ENCODE peak calls at places on chromosomes 3 and 15, in eight cellular contexts. R is AG04449, Q is lower lobe of right lung, W is stomach, V is SK-N-SH, J is IMR-90, X is BJ, A is choroid plexus epithelial cell. F is an unnamed sample.

GRCh38 chr15:76991741-76992645 is 2.9 kb upstream of the PSTPIP1 start:
- DNase-seq in R (no peak), Q (peak; percentile 73), W (no peak), V (peak; percentile 3), J (no peak), X (no peak), A (no peak), F (no peak)

GRCh38 chr15:77993374-77993911 is 84.1 kb downstream of the TBC1D2B start:
- DNase-seq in R (no peak), Q (peak; percentile 37), W (no peak), V (no peak), J (no peak), X (no peak), A (no peak), F (no peak)

GRCh38 chr15:45183001-45183400 is 4.8 kb downstream of the SHF start:
- DNase-seq in R (no peak), Q (no peak), W (no peak), V (no peak), J (no peak), X (no peak), A (no peak), F (no peak)

GRCh38 chr3:124346487-124346886 is 354.6 kb upstream of the ROPN1 start:
- DNase-seq in R (no peak), Q (no peak), W (no peak), V (no peak), J (no peak), X (no peak), A (no peak), F (no peak)

GRCh38 chr15:79849789-79850188 is 47.0 kb downstream of the MTHFS start:
- DNase-seq in R (no peak), Q (no peak), W (peak; percentile 35), V (peak; percentile 30), J (peak; percentile 52), X (no peak), A (peak; percentile 74), F (peak; percentile 42)

GRCh38 chr3:119733812-119734211 is 31.0 kb downstream of the CFAP91 start:
- DNase-seq in R (no peak), Q (no peak), W (no peak), V (no peak), J (no peak), X (no peak), A (no peak), F (no peak)

GRCh38 chr15:68205949-68206539 is 912 bp upstream of the CALML4 start:
- DNase-seq in R (no peak), Q (peak; percentile 84), W (peak; percentile 67), V (no peak), J (no peak), X (no peak), A (no peak), F (no peak)

GRCh38 chr3:172321035-172321434 is 127.2 kb downstream of the GHSR start:
- DNase-seq in R (no peak), Q (no peak), W (no peak), V (no peak), J (peak; percentile 20), X (no peak), A (peak; percentile 62), F (peak; percentile 67)

GRCh38 chr15:64515196-64515595 is 54.8 kb downstream of the ZNF609 start:
- DNase-seq in R (no peak), Q (no peak), W (no peak), V (no peak), J (no peak), X (no peak), A (no peak), F (no peak)

GRCh38 chr15:78873796-78874761 is 1.4 kb downstream of the MORF4L1 start:
- DNase-seq in R (no peak), Q (no peak), W (no peak), V (no peak), J (peak; percentile 22), X (no peak), A (peak; percentile 45), F (peak; percentile 52)

GRCh38 chr3:177282028-177282655 is 84.9 kb upstream of the TBL1XR1 start:
- DNase-seq in R (no peak), Q (no peak), W (no peak), V (no peak), J (no peak), X (no peak), A (no peak), F (no peak)

GRCh38 chr3:180802837-180803236 is 109.6 kb upstream of the FXR1 start:
- DNase-seq in R (no peak), Q (no peak), W (no peak), V (peak; percentile 32), J (peak; percentile 4), X (no peak), A (peak; percentile 60), F (peak; percentile 18)

GRCh38 chr3:193737191-193737751 is 144.3 kb downstream of the OPA1 start:
- DNase-seq in R (no peak), Q (no peak), W (no peak), V (no peak), J (no peak), X (no peak), A (no peak), F (no peak)

GRCh38 chr3:152557302-152557999 is 277.5 kb upstream of the P2RY1 start:
- DNase-seq in R (no peak), Q (no peak), W (no peak), V (no peak), J (no peak), X (no peak), A (peak; percentile 13), F (peak; percentile 8)

GRCh38 chr3:162777118-162777517 is 1280.5 kb downstream of the OTOL1 start:
- DNase-seq in R (no peak), Q (no peak), W (no peak), V (no peak), J (no peak), X (no peak), A (no peak), F (peak; percentile 1)

GRCh38 chr3:133563186-133563591 is 10.3 kb upstream of the CDV3 start:
- DNase-seq in R (no peak), Q (no peak), W (no peak), V (no peak), J (peak; percentile 61), X (no peak), A (peak; percentile 45), F (peak; percentile 77)

GRCh38 chr15:70802629-70803028 is 39.3 kb upstream of the UACA start:
- DNase-seq in R (no peak), Q (no peak), W (no peak), V (no peak), J (peak; percentile 91), X (no peak), A (peak; percentile 27), F (peak; percentile 79)

GRCh38 chr15:73564255-73564654 is 68.9 kb downstream of the NPTN start:
- DNase-seq in R (no peak), Q (no peak), W (no peak), V (no peak), J (peak; percentile 47), X (peak; percentile 11), A (peak; percentile 61), F (peak; percentile 33)

GRCh38 chr3:66949898-66950297 is 48.2 kb upstream of the KBTBD8 start:
- DNase-seq in R (no peak), Q (no peak), W (no peak), V (no peak), J (no peak), X (no peak), A (no peak), F (no peak)

GRCh38 chr15:33490703-33491102 is 179.9 kb downstream of the RYR3 start:
- DNase-seq in R (no peak), Q (no peak), W (no peak), V (no peak), J (no peak), X (no peak), A (no peak), F (no peak)

GRCh38 chr15:33494306-33494705 is 183.5 kb downstream of the RYR3 start:
- DNase-seq in R (no peak), Q (no peak), W (no peak), V (no peak), J (no peak), X (no peak), A (no peak), F (no peak)

GRCh38 chr15:33489335-33489734 is 178.6 kb downstream of the RYR3 start:
- DNase-seq in R (no peak), Q (no peak), W (no peak), V (no peak), J (no peak), X (no peak), A (no peak), F (no peak)

DNA sequence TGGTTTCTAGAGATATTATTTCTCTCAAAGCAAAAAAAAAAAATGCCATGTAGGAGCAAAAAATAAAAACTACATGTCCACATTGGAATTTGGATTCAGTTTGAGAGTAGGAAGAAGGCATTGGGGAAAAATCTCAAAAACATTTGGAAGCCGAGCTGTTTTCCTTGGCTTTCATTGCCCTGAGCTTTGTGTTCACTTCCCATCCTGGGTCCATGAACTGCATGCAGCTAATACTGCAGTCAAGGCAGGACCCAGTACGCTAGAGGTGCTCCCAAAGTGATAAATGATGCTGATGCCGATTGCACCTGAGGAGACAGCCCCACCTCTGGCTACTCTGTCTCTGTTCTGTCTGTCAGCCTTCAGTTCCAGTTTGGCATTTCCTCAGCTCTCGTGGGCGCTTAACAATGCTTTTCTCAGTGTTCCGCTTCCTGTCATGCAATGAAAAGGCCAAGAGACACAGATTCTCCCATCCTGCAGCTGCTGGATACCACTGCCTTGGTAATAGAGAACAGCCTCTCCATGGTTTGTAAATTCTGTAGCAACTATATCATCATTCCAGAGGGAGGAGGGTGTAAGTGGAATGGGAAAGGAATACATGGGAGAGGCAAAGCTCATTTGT is 181.8 kb downstream of the RYR3 start:
- DNase-seq in R (no peak), Q (no peak), W (no peak), V (no peak), J (no peak), X (no peak), A (no peak), F (no peak)
- H3K4me3 ChIP-seq in R (no peak overlapping the region), Q (no peak overlapping the region), W (no peak overlapping the region), V (no peak overlapping the region), J (no peak overlapping the region), X (no peak overlapping the region), A (no peak overlapping the region), F (no peak overlapping the region)

GRCh38 chr3:3170998-3171397 is 8.5 kb downstream of the CRBN start:
- DNase-seq in R (no peak), Q (no peak), W (no peak), V (peak; percentile 15), J (peak; percentile 42), X (no peak), A (peak; percentile 71), F (peak; percentile 48)
- TF ChIP-seq CTCF in R (peak; percentile 32), Q (peak; percentile 34), W (no peak), V (peak; percentile 63), J (peak; percentile 38), X (peak; percentile 32), A (peak; percentile 53), F (peak; percentile 38)

DNA sequence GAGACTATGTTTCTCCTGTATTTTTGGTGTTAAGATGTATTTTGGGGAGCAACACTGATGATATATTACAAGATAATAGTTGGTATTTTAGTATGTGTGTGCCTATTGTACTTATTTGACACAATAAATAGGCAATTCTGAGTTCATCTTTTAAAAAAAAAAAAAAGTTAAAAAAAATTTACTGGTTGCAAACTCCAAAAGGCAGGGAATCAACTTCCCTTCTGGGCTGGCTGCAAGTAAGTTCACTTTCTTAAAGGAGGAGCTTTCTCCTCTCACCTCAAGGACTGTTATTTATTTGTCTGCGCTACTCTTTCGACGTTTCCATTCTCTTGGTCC is 335 bp upstream of the VPS8 start:
- DNase-seq in R (no peak), Q (no peak), W (no peak), V (no peak), J (no peak), X (no peak), A (no peak), F (no peak)
- H3K4me3 ChIP-seq in R (peak overlapping the region; percentile 39), Q (peak overlapping the region; percentile 92), W (peak overlapping the region; percentile 75), V (peak overlapping the region; percentile 93), J (peak overlapping the region; percentile 28), X (no peak overlapping the region), A (peak overlapping the region; percentile 44), F (peak overlapping the region; percentile 87)

GRCh38 chr3:183541235-183541655 is 14.3 kb downstream of the KLHL6 start:
- DNase-seq in R (no peak), Q (no peak), W (no peak), V (no peak), J (no peak), X (no peak), A (no peak), F (no peak)
- TF ChIP-seq CTCF in R (no peak), Q (no peak), W (no peak), V (no peak), J (no peak), X (no peak), A (no peak), F (no peak)

F was measured in fibroblast of villous mesenchyme.